ENCODE peak calls at places on chromosome 5, in five cellular contexts. Y is HCT116, W is GM23338, J is Panc1, D is GM12878. L is an unnamed sample.

GRCh38 chr5:7741415-7742065 is 109.4 kb downstream of the CFAP90 start:
- DNase-seq in J (no peak), D (no peak), W (no peak), Y (no peak), L (no peak)

GRCh38 chr5:4017076-4017803 is 421.6 kb downstream of the IRX1 start:
- DNase-seq in W (no peak), Y (no peak), J (no peak), D (no peak), L (no peak)

GRCh38 chr5:127358782-127359181 is 68.2 kb downstream of the MEGF10 start:
- DNase-seq in J (no peak), Y (no peak), W (no peak), D (no peak), L (no peak)

GRCh38 chr5:78706381-78706780 is 57.8 kb upstream of the LHFPL2 start:
- DNase-seq in Y (no peak), D (no peak), W (no peak), J (no peak), L (no peak)

GRCh38 chr5:113253037-113253436 is 181.8 kb downstream of the TSSK1B start:
- DNase-seq in W (no peak), D (no peak), J (no peak), Y (no peak), L (no peak)

GRCh38 chr5:131751551-131751950 is 45.3 kb downstream of the FNIP1 start:
- DNase-seq in J (no peak), Y (no peak), W (no peak), D (no peak), L (no peak)

GRCh38 chr5:175920506-175920865 is 47.6 kb downstream of the THOC3 start:
- DNase-seq in W (no peak), D (no peak), Y (no peak), J (no peak), L (no peak)

GRCh38 chr5:177300236-177300880 is 3.2 kb downstream of the RAB24 start:
- DNase-seq in J (no peak), Y (no peak), D (peak; percentile 77), W (peak; percentile 83), L (peak; percentile 89)

GRCh38 chr5:154466147-154466546 is 11.9 kb downstream of the HAND1 start:
- DNase-seq in J (no peak), Y (no peak), D (no peak), W (no peak), L (no peak)

GRCh38 chr5:133850811-133851210 is 117.6 kb downstream of the C5orf15 start:
- DNase-seq in J (no peak), Y (no peak), D (no peak), W (no peak), L (no peak)

GRCh38 chr5:128674837-128675446 is 136.9 kb upstream of the FBN2 start:
- DNase-seq in Y (peak; percentile 50), W (peak; percentile 75), D (no peak), J (peak; percentile 15), L (peak; percentile 44)

GRCh38 chr5:470961-471749 is 28.2 kb downstream of the EXOC3 start:
- DNase-seq in J (no peak), D (no peak), Y (no peak), W (no peak), L (no peak)

GRCh38 chr5:634191-634590 is 22.1 kb downstream of the CEP72 start:
- DNase-seq in W (no peak), J (no peak), D (no peak), Y (no peak), L (no peak)

GRCh38 chr5:125298258-125298657 is 551.8 kb upstream of the ZNF608 start:
- DNase-seq in J (no peak), D (no peak), W (peak; percentile 8), Y (no peak), L (no peak)

GRCh38 chr5:112646139-112646941 is 91.3 kb upstream of the APC start:
- DNase-seq in D (no peak), Y (no peak), J (no peak), W (no peak), L (peak; percentile 18)

GRCh38 chr5:141508808-141509611 is 20.1 kb downstream of the PCDHGC5 start:
- DNase-seq in D (no peak), W (peak; percentile 80), Y (no peak), J (no peak), L (no peak)

GRCh38 chr5:144177548-144177947 is 6.9 kb downstream of the KCTD16 start:
- DNase-seq in W (no peak), Y (no peak), D (no peak), J (no peak), L (no peak)

GRCh38 chr5:110969502-110969901 is 102.0 kb upstream of the TSLP start:
- DNase-seq in W (no peak), Y (no peak), D (no peak), J (no peak), L (no peak)

GRCh38 chr5:154858972-154859950 is 834 bp downstream of the CNOT8 start:
- DNase-seq in J (no peak), W (no peak), Y (no peak), D (no peak), L (peak; percentile 71)

GRCh38 chr5:132813599-132814440 is 718 bp downstream of the SOWAHA start:
- DNase-seq in W (peak; percentile 75), J (no peak), Y (no peak), D (no peak), L (no peak)

GRCh38 chr5:2681476-2681875 is 70.0 kb downstream of the IRX2 start:
- DNase-seq in Y (no peak), W (no peak), J (no peak), D (no peak), L (no peak)

DNA sequence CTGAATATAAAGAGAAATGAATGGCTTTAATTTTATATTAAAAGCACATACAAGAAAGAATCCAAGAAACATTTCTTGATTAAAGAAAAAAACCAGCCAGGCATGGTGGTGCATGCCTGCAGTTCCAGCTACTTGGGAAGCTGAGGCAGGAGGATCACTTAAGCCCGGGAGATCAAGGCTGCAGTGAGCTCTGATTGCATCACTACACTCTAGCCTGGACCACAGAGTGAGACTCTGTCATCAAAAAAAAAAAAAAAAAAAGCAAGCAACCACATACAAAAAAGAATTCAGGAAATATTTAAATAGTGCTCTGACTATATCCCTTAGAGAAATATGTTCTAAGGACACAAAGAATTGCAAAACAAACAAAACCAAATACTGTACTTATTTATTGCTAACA is 2.5 kb upstream of the PLAC8L1 start:
- DNase-seq in W (no peak), Y (no peak), D (no peak), J (no peak), L (no peak)
- TF ChIP-seq REST in W (no peak), Y (no peak), D (no peak), J (no peak), L (no peak)

GRCh38 chr5:82356808-82357671 is 78.9 kb upstream of the RPS23 start:
- DNase-seq in Y (peak; percentile 98), D (peak; percentile 40), J (peak; percentile 28), W (peak; percentile 27), L (peak; percentile 23)
- TF ChIP-seq POLR2AphosphoS5 in Y (peak; percentile 80), D (no peak), J (no peak), W (no peak), L (no peak)

DNA sequence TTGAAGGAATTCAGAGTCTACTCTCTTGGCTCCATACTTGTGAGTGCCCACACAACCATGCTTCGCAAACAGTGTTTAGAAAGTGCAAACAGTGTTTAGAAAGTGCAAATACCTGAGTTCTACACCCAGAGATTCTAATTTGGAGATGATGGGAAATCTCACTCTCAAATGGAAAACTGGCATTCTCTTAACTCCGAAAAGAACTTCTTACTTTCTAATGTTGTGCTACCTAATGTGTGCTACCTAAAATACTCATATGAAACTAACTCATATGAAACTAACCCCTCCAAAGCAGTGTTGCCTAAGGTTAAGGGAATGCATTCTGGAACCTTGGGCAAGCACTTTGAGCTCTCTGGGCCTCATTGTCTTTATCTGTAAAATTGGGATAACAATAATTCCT is 55.5 kb upstream of the ZNF366 start:
- DNase-seq in W (no peak), D (no peak), Y (no peak), J (no peak), L (no peak)
- TF ChIP-seq REST in W (no peak), D (no peak), Y (no peak), J (no peak), L (no peak)

GRCh38 chr5:143002459-143003327 is 232.5 kb downstream of the ARHGAP26 start:
- DNase-seq in Y (no peak), J (no peak), W (peak; percentile 68), D (peak; percentile 82), L (peak; percentile 99)
- TF ChIP-seq POLR2AphosphoS5 in Y (no peak), J (no peak), W (no peak), D (peak; percentile 61), L (peak; percentile 98)

GRCh38 chr5:138467711-138468132 is 2.4 kb downstream of the EGR1 start:
- DNase-seq in J (no peak), D (no peak), Y (no peak), W (no peak), L (no peak)

GRCh38 chr5:138468966-138469539 is 3.8 kb downstream of the EGR1 start:
- DNase-seq in Y (peak; percentile 78), D (no peak), W (no peak), J (no peak), L (no peak)

GRCh38 chr5:138466900-138467710 is 1.8 kb downstream of the EGR1 start:
- DNase-seq in D (no peak), J (no peak), Y (no peak), W (no peak), L (no peak)

GRCh38 chr5:138469540-138470321 is 4.5 kb downstream of the EGR1 start:
- DNase-seq in D (no peak), Y (peak; percentile 88), W (no peak), J (no peak), L (no peak)

DNA sequence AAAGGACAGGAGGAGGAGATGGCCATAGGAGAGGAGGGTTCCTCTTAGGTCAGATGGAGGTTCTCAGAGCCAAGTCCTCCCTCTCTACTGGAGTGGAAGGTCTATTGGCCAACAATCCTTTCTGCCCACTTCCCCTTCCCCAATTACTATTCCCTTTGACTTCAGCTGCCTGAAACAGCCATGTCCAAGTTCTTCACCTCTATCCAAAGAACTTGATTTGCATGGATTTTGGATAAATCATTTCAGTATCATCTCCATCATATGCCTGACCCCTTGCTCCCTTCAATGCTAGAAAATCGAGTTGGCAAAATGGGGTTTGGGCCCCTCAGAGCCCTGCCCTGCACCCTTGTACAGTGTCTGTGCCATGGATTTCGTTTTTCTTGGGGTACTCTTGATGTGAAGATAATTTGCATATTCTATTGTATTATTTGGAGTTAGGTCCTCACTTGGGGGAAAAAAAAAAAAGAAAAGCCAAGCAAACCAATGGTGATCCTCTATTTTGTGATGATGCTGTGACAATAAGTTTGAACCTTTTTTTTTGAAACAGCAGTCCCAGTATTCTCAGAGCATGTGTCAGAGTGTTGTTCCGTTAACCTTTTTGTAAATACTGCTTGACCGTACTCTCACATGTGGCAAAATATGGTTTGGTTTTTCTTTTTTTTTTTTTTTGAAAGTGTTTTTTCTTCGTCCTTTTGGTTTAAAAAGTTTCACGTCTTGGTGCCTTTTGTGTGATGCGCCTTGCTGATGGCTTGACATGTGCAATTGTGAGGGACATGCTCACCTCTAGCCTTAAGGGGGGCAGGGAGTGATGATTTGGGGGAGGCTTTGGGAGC is 3.1 kb downstream of the EGR1 start:
- DNase-seq in D (no peak), W (no peak), J (no peak), Y (peak; percentile 35), L (peak; percentile 27)
- TF ChIP-seq REST in D (no peak), W (no peak), J (no peak), Y (no peak), L (no peak)

GRCh38 chr5:150489358-150490295 is 18.3 kb upstream of the NDST1 start:
- DNase-seq in D (peak; percentile 56), W (peak; percentile 52), Y (no peak), J (no peak), L (peak; percentile 51)
- TF ChIP-seq POLR2AphosphoS5 in D (no peak), W (no peak), Y (no peak), J (no peak), L (no peak)

GRCh38 chr5:172714491-172715420 is 56.2 kb downstream of the DUSP1 start:
- DNase-seq in W (peak; percentile 89), D (no peak), Y (peak; percentile 67), J (peak; percentile 47), L (peak; percentile 53)
- TF ChIP-seq REST in W (no peak), D (no peak), Y (no peak), J (no peak), L (no peak)

GRCh38 chr5:53022889-53023511 is 33.8 kb downstream of the ITGA2 start:
- DNase-seq in J (no peak), D (no peak), W (no peak), Y (no peak), L (no peak)
- TF ChIP-seq POLR2AphosphoS5 in J (no peak), D (no peak), W (no peak), Y (no peak), L (no peak)

L was measured in HL-60.